ENCODE peak calls at places on chromosome 13, in five cellular contexts. F is H9, O is fibroblast of lung, H is SK-N-SH, B is DND-41. L is an unnamed sample.

GRCh38 chr13:114299604-114300305 is 14.5 kb upstream of the CHAMP1 start:
- DNase-seq in H (no peak), F (no peak), O (no peak), B (no peak), L (no peak)

GRCh38 chr13:29497137-29497654 is 98.3 kb downstream of the SLC7A1 start:
- DNase-seq in O (peak), F (no peak), H (no peak), B (no peak), L (no peak)

GRCh38 chr13:42107006-42107405 is 58.6 kb downstream of the DGKH start:
- DNase-seq in F (no peak), H (no peak), O (peak), B (no peak), L (no peak)

GRCh38 chr13:32381539-32381938 is 46.4 kb downstream of the N4BP2L1 start:
- DNase-seq in B (peak), H (peak), F (peak), O (peak), L (peak)

GRCh38 chr13:36431204-36432105 is 840 bp upstream of the CCNA1 start:
- DNase-seq in O (no peak), F (no peak), B (no peak), H (no peak), L (no peak)

GRCh38 chr13:95954266-95954665 is 98.9 kb downstream of the UGGT2 start:
- DNase-seq in O (no peak), F (no peak), H (no peak), B (no peak), L (no peak)

GRCh38 chr13:22880756-22881701 is 299.8 kb upstream of the SGCG start:
- DNase-seq in F (peak), B (no peak), O (no peak), H (no peak), L (no peak)

GRCh38 chr13:50156722-50157121 is 141.5 kb downstream of the KCNRG start:
- DNase-seq in H (no peak), B (no peak), O (no peak), F (no peak), L (no peak)

GRCh38 chr13:108326318-108326717 is 56.8 kb downstream of the TNFSF13B start:
- DNase-seq in O (no peak), H (no peak), B (no peak), F (no peak), L (no peak)

GRCh38 chr13:44648392-44649117 is 72.4 kb upstream of the TSC22D1 start:
- DNase-seq in H (peak), B (no peak), O (no peak), F (no peak), L (no peak)

GRCh38 chr13:75908137-75908536 is 272.0 kb downstream of the LMO7 start:
- DNase-seq in O (peak), F (no peak), H (no peak), B (no peak), L (no peak)

GRCh38 chr13:44396963-44397580 is 23.4 kb downstream of the SERP2 start:
- DNase-seq in O (peak), B (no peak), F (no peak), H (peak), L (peak)

GRCh38 chr13:28854657-28855056 is 34.5 kb downstream of the MTUS2 start:
- DNase-seq in B (no peak), H (no peak), F (peak), O (no peak), L (peak)

GRCh38 chr13:69641773-69642172 is 465.9 kb upstream of the ATXN8OS start:
- DNase-seq in B (no peak), H (no peak), F (no peak), O (no peak), L (no peak)

GRCh38 chr13:76222511-76222910 is 586.4 kb downstream of the LMO7 start:
- DNase-seq in F (no peak), O (peak), H (no peak), B (no peak), L (no peak)

GRCh38 chr13:36343766-36344165 is 2.4 kb downstream of the SPART start:
- DNase-seq in B (no peak), F (no peak), O (no peak), H (no peak), L (no peak)

GRCh38 chr13:19183676-19184075 is 2.1 kb upstream of the TUBA3C start:
- DNase-seq in O (no peak), B (no peak), H (no peak), F (no peak), L (no peak)

GRCh38 chr13:106104281-106104901 is 431.1 kb downstream of the EFNB2 start:
- DNase-seq in B (no peak), O (peak), F (no peak), H (no peak), L (no peak)

GRCh38 chr13:41588899-41589298 is 131.5 kb downstream of the RGCC start:
- DNase-seq in F (no peak), H (no peak), O (peak), B (no peak), L (peak)

GRCh38 chr13:84118845-84119409 is 236.7 kb upstream of the SLITRK1 start:
- DNase-seq in B (no peak), F (no peak), H (no peak), O (no peak), L (no peak)

GRCh38 chr13:114081761-114082681 is 50.4 kb downstream of the RASA3 start:
- DNase-seq in B (no peak), H (no peak), O (no peak), F (no peak), L (no peak)

GRCh38 chr13:102028846-102029245 is 373.0 kb downstream of the FGF14 start:
- DNase-seq in B (no peak), O (no peak), H (no peak), F (no peak), L (no peak)

GRCh38 chr13:50529154-50529882 is 314.2 kb downstream of the DLEU7 start:
- DNase-seq in O (peak), F (peak), B (peak), H (peak), L (peak)

GRCh38 chr13:94947965-94948371 is 235.6 kb upstream of the SOX21 start:
- DNase-seq in O (peak), B (no peak), F (no peak), H (no peak), L (no peak)

GRCh38 chr13:102830646-102831045 is 15.2 kb upstream of the ERCC5 start:
- DNase-seq in O (peak), H (no peak), B (no peak), F (peak), L (no peak)

GRCh38 chr13:73849292-73849691 is 284.9 kb downstream of the KLF12 start:
- DNase-seq in H (no peak), O (peak), F (peak), B (peak), L (no peak)

GRCh38 chr13:106156468-106156867 is 379.0 kb downstream of the EFNB2 start:
- DNase-seq in F (no peak), B (no peak), O (peak), H (no peak), L (no peak)

GRCh38 chr13:32852568-32852967 is 163.7 kb upstream of the KL start:
- DNase-seq in F (no peak), H (no peak), B (no peak), O (no peak), L (no peak)

GRCh38 chr13:67143544-67144115 is 86.5 kb downstream of the PCDH9 start:
- DNase-seq in F (no peak), B (no peak), H (no peak), O (no peak), L (no peak)

GRCh38 chr13:40271931-40272775 is 394.3 kb downstream of the FOXO1 start:
- DNase-seq in O (peak), H (no peak), B (no peak), F (no peak), L (no peak)

GRCh38 chr13:87676254-87677042 is 5.3 kb downstream of the SLITRK5 start:
- DNase-seq in O (no peak), F (peak), H (peak), B (no peak), L (no peak)

GRCh38 chr13:32019612-32020233 is 11.9 kb upstream of the FRY start:
- DNase-seq in B (peak), O (peak), F (peak), H (peak), L (peak)

GRCh38 chr13:97026759-97027555 is 32.7 kb upstream of the OXGR1 start:
- DNase-seq in O (peak), F (no peak), B (no peak), H (no peak), L (no peak)

GRCh38 chr13:20118268-20119140 is 42.3 kb downstream of the GJA3 start:
- DNase-seq in F (peak), H (peak), O (peak), B (peak), L (peak)

GRCh38 chr13:66795636-66796035 is 434.5 kb downstream of the PCDH9 start:
- DNase-seq in B (no peak), F (no peak), H (no peak), O (no peak), L (no peak)

GRCh38 chr13:98585946-98586345 is 9.0 kb upstream of the STK24 start:
- DNase-seq in O (no peak), B (no peak), H (no peak), F (no peak), L (no peak)

GRCh38 chr13:32408296-32408998 is 19.5 kb downstream of the N4BP2L1 start:
- DNase-seq in F (no peak), O (peak), B (no peak), H (no peak), L (peak)

GRCh38 chr13:21287331-21287907 is 111.0 kb downstream of the MRPL57 start:
- DNase-seq in H (no peak), B (no peak), O (no peak), F (peak), L (no peak)

GRCh38 chr13:60152904-60153303 is 10.8 kb downstream of the DIAPH3 start:
- DNase-seq in B (no peak), F (no peak), O (no peak), H (no peak), L (no peak)
- H2AFZ ChIP-seq in B (no peak), F (no peak), O (no peak), H (peak), L (no peak)

DNA sequence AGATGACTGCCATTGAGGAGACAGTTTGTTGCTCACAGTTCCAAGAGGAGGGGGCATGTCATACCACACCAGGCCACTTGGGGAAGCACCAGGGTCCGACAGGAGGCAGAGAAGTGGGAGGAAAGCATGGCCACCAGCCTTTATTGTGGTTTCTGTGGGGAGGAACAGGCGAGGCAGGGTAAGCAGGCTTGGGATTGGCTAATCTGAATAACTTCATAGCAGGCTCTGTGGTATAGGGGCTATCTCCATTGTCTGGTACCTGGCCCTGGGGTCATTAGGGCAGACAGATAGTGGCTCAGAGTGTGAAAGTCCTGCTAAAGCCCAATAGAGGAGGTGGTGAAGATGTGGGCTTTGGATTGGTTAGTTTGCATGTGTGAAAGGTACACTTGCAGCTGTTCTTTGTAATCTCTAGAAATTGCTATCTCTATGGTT is 35.5 kb downstream of the CBY2 start:
- DNase-seq in O (no peak), F (peak), H (no peak), B (peak), L (peak)
- TF ChIP-seq CTCF in O (no peak), F (peak), H (peak), B (peak), L (peak)

GRCh38 chr13:27770809-27771208 is 21.5 kb upstream of the GSX1 start:
- DNase-seq in O (no peak), B (peak), H (peak), F (peak), L (peak)

GRCh38 chr13:27765650-27766049 is 26.6 kb upstream of the GSX1 start:
- DNase-seq in H (no peak), O (no peak), B (no peak), F (no peak), L (peak)
- H2AFZ ChIP-seq in H (no peak), O (no peak), B (no peak), F (no peak), L (no peak)

GRCh38 chr13:25267715-25268114 is 19.6 kb downstream of the MTMR6 start:
- DNase-seq in O (peak), B (no peak), H (peak), F (no peak), L (no peak)
- TF ChIP-seq CTCF in O (peak), B (peak), H (peak), F (peak), L (peak)

DNA sequence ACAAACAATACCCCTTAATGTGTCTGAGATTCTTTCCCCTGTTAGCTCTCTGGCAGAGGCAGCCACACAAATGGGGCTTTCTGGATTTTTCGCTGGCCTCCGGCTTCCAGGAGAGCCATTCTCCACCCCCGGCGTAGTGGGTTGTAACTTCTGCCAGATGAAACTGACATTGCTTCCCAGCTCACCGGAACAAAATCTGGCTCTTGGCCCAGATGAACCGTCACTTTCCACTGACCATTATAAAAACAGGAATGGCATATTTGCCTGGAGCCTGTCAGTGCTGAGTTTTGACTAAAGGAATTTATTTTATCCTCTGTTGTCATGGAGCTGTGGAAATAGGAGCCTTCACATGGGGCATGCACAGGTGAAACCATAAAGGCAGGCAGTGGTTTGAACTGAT is 120.6 kb upstream of the GPR12 start:
- DNase-seq in F (no peak), B (no peak), H (peak), O (peak), L (no peak)
- H2AFZ ChIP-seq in F (no peak), B (no peak), H (no peak), O (no peak), L (no peak)

GRCh38 chr13:27425918-27426630 is 1.7 kb downstream of the GTF3A start:
- DNase-seq in H (peak), B (peak), F (peak), O (peak), L (peak)
- TF ChIP-seq CTCF in H (peak), B (peak), F (peak), O (peak), L (peak)

DNA sequence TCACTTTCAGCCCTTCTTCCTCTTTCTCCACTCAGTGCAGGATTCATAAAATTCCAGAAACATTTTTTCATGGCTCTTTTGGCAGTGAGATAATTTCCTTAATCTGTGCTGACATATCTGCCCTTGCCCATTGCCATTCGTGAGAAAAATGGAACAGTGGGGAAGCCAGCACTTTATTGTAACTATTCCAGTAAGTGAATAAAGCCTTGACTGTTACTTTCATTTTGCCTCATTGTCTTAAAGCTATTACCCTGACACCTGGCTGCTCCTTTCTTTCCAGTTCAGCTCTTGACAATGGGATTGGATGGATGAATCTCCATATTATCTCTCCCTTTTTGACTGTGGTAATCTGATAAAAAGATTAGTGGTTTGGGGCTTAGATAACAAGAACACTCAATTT is 1068.1 kb upstream of the PCDH20 start:
- DNase-seq in F (no peak), O (peak), H (no peak), B (no peak), L (no peak)
- H2AFZ ChIP-seq in F (no peak), O (no peak), H (no peak), B (peak), L (no peak)

GRCh38 chr13:53460776-53461175 is 432.2 kb downstream of the OLFM4 start:
- DNase-seq in B (no peak), F (no peak), O (no peak), H (peak), L (no peak)
- TF ChIP-seq CTCF in B (no peak), F (no peak), O (no peak), H (no peak), L (no peak)

GRCh38 chr13:60152114-60152513 is 11.6 kb downstream of the DIAPH3 start:
- DNase-seq in O (peak), F (no peak), B (no peak), H (no peak), L (no peak)
- H2AFZ ChIP-seq in O (peak), F (no peak), B (no peak), H (peak), L (no peak)

DNA sequence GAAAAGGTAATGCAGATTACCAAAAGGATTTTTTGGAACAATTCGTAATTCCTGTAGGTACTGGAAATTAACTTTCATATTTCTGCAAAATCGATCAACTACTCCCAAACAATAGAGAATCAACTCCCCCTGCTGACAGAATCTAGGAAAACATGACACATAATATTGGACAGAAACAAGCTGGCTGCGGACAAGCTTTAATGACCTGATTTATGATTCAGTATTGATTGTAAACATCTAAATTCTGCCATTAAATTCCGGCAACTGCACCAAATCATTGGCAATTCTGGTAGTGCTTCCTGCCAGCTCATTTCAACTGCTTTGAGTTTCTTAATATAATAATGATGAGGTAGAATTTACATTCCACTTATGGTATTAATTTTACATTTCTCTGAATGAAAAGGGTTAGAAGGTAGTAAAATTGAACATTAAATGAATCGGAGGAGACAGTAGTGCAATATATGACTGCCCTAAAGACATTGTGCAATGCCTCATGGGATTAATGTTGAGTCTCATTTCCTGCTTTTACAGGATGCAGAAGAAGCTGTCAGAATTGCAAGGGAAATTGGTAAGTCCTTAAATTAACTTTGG is 146.5 kb downstream of the PCCA start:
- DNase-seq in F (no peak), B (no peak), H (peak), O (peak), L (peak)
- TF ChIP-seq CTCF in F (peak), B (peak), H (peak), O (peak), L (peak)

L was measured in K562.